ENCODE peak calls at places on chromosomes 16 and 17, in seven cellular contexts. W is activated CD8-positive, alpha-beta memory T cell treated with anti-CD3 and anti-CD28 coated beads for 1 hour; L is globus pallidus; C is stimulated activated CD4-positive, alpha-beta T cell treated with anti-CD3 and anti-CD28 coated beads, Interleukin-4, amount 100 ng/mL, for 4 hours; P is RPMI7951; H is progenitor cell of endocrine pancreas; K is GM06990. I is an unnamed sample.

GRCh38 chr16:81532491-81533174 is 88.0 kb downstream of the CMIP start:
- DNase-seq in W (no peak), L (no peak), C (no peak), P (no peak), H (no peak), K (no peak), I (no peak)

GRCh38 chr17:64343833-64344637 is 46.6 kb downstream of the PECAM1 start:
- DNase-seq in W (no peak), L (peak), C (peak), P (peak), H (no peak), K (no peak), I (no peak)

GRCh38 chr16:55118701-55119260 is 188.1 kb downstream of the IRX5 start:
- DNase-seq in W (no peak), L (no peak), C (no peak), P (no peak), H (no peak), K (no peak), I (no peak)

GRCh38 chr16:12341423-12341822 is 364.9 kb downstream of the SNX29 start:
- DNase-seq in W (no peak), L (no peak), C (no peak), P (peak), H (no peak), K (no peak), I (no peak)

GRCh38 chr16:18784917-18785623 is 5.1 kb downstream of the RPS15A start:
- DNase-seq in W (no peak), L (no peak), C (no peak), P (no peak), H (no peak), K (no peak), I (no peak)

GRCh38 chr16:54875443-54875842 is 55.2 kb upstream of the IRX5 start:
- DNase-seq in W (no peak), L (no peak), C (no peak), P (no peak), H (no peak), K (no peak), I (no peak)

GRCh38 chr17:43956222-43956621 is 2.5 kb upstream of the PYY start:
- DNase-seq in W (no peak), L (no peak), C (no peak), P (no peak), H (no peak), K (no peak), I (no peak)

GRCh38 chr17:6793748-6794493 is 17.9 kb downstream of the FBXO39 start:
- DNase-seq in W (no peak), L (no peak), C (no peak), P (no peak), H (no peak), K (no peak), I (no peak)

GRCh38 chr17:62065611-62066468 is 762 bp upstream of the MED13 start:
- DNase-seq in W (peak), L (peak), C (peak), P (peak), H (peak), K (peak), I (peak)

GRCh38 chr17:74856113-74856512 is 3.6 kb downstream of the GRIN2C start:
- DNase-seq in W (no peak), L (no peak), C (no peak), P (no peak), H (no peak), K (no peak), I (no peak)

I was measured in type B pancreatic cell.